ENCODE peak calls at places on chromosomes 5 and 9, in five cellular contexts. One of them, this sample, is unnamed.

GRCh38 chr5:14108170-14108996 is 34.8 kb upstream of the TRIO start:
- DNase-seq in activated CD4-positive, alpha-beta T cell treated with anti-CD3 and anti-CD28 coated beads, Interleukin-2, amount 50 U/mL, for 1 hour: no peak
- DNase-seq in Right ventricle myocardium superior: peak
- DNase-seq in posterior cingulate gyrus: no peak
- DNase-seq in effector CD8-positive, alpha-beta T cell: no peak
- DNase-seq in this sample: peak

GRCh38 chr9:3527653-3527960 is 1.8 kb upstream of the RFX3 start:
- DNase-seq in effector CD8-positive, alpha-beta T cell: no peak
- DNase-seq in activated CD4-positive, alpha-beta T cell treated with anti-CD3 and anti-CD28 coated beads, Interleukin-2, amount 50 U/mL, for 1 hour: no peak
- DNase-seq in posterior cingulate gyrus: no peak
- DNase-seq in Right ventricle myocardium superior: no peak
- DNase-seq in this sample: no peak

GRCh38 chr5:130141689-130142320 is 237.5 kb downstream of the CHSY3 start:
- DNase-seq in Right ventricle myocardium superior: no peak
- DNase-seq in activated CD4-positive, alpha-beta T cell treated with anti-CD3 and anti-CD28 coated beads, Interleukin-2, amount 50 U/mL, for 1 hour: no peak
- DNase-seq in effector CD8-positive, alpha-beta T cell: no peak
- DNase-seq in posterior cingulate gyrus: peak
- DNase-seq in this sample: no peak

GRCh38 chr5:55711531-55712022 is 547 bp downstream of the SLC38A9 start:
- DNase-seq in activated CD4-positive, alpha-beta T cell treated with anti-CD3 and anti-CD28 coated beads, Interleukin-2, amount 50 U/mL, for 1 hour: peak
- DNase-seq in posterior cingulate gyrus: no peak
- DNase-seq in effector CD8-positive, alpha-beta T cell: no peak
- DNase-seq in Right ventricle myocardium superior: no peak
- DNase-seq in this sample: no peak

GRCh38 chr5:83711982-83712601 is 8.6 kb downstream of the HAPLN1 start:
- DNase-seq in effector CD8-positive, alpha-beta T cell: no peak
- DNase-seq in posterior cingulate gyrus: no peak
- DNase-seq in activated CD4-positive, alpha-beta T cell treated with anti-CD3 and anti-CD28 coated beads, Interleukin-2, amount 50 U/mL, for 1 hour: no peak
- DNase-seq in Right ventricle myocardium superior: no peak
- DNase-seq in this sample: no peak

GRCh38 chr9:72526901-72527800 is 5.7 kb downstream of the TMC1 start:
- DNase-seq in Right ventricle myocardium superior: peak
- DNase-seq in effector CD8-positive, alpha-beta T cell: peak
- DNase-seq in activated CD4-positive, alpha-beta T cell treated with anti-CD3 and anti-CD28 coated beads, Interleukin-2, amount 50 U/mL, for 1 hour: peak
- DNase-seq in posterior cingulate gyrus: peak
- DNase-seq in this sample: peak

GRCh38 chr5:143576721-143577484 is 173.4 kb upstream of the NR3C1 start:
- DNase-seq in activated CD4-positive, alpha-beta T cell treated with anti-CD3 and anti-CD28 coated beads, Interleukin-2, amount 50 U/mL, for 1 hour: no peak
- DNase-seq in Right ventricle myocardium superior: peak
- DNase-seq in effector CD8-positive, alpha-beta T cell: no peak
- DNase-seq in posterior cingulate gyrus: no peak
- DNase-seq in this sample: no peak

GRCh38 chr5:149317281-149318048 is 27.8 kb upstream of the GRPEL2 start:
- DNase-seq in effector CD8-positive, alpha-beta T cell: peak
- DNase-seq in Right ventricle myocardium superior: no peak
- DNase-seq in posterior cingulate gyrus: no peak
- DNase-seq in activated CD4-positive, alpha-beta T cell treated with anti-CD3 and anti-CD28 coated beads, Interleukin-2, amount 50 U/mL, for 1 hour: peak
- DNase-seq in this sample: no peak

GRCh38 chr9:99171225-99172128 is 50.3 kb downstream of the ALG2 start:
- DNase-seq in posterior cingulate gyrus: no peak
- DNase-seq in activated CD4-positive, alpha-beta T cell treated with anti-CD3 and anti-CD28 coated beads, Interleukin-2, amount 50 U/mL, for 1 hour: no peak
- DNase-seq in Right ventricle myocardium superior: no peak
- DNase-seq in effector CD8-positive, alpha-beta T cell: no peak
- DNase-seq in this sample: no peak

GRCh38 chr9:116154976-116155699 is 1.5 kb downstream of the PAPPA start:
- DNase-seq in effector CD8-positive, alpha-beta T cell: no peak
- DNase-seq in posterior cingulate gyrus: no peak
- DNase-seq in activated CD4-positive, alpha-beta T cell treated with anti-CD3 and anti-CD28 coated beads, Interleukin-2, amount 50 U/mL, for 1 hour: no peak
- DNase-seq in Right ventricle myocardium superior: no peak
- DNase-seq in this sample: no peak

GRCh38 chr9:104608336-104608735 is 2.9 kb upstream of the OR13C2 start:
- DNase-seq in posterior cingulate gyrus: no peak
- DNase-seq in effector CD8-positive, alpha-beta T cell: no peak
- DNase-seq in Right ventricle myocardium superior: no peak
- DNase-seq in activated CD4-positive, alpha-beta T cell treated with anti-CD3 and anti-CD28 coated beads, Interleukin-2, amount 50 U/mL, for 1 hour: no peak
- DNase-seq in this sample: no peak

GRCh38 chr5:173885054-173885443 is 3.1 kb upstream of the CPEB4 start:
- DNase-seq in effector CD8-positive, alpha-beta T cell: no peak
- DNase-seq in Right ventricle myocardium superior: no peak
- DNase-seq in activated CD4-positive, alpha-beta T cell treated with anti-CD3 and anti-CD28 coated beads, Interleukin-2, amount 50 U/mL, for 1 hour: no peak
- DNase-seq in posterior cingulate gyrus: no peak
- DNase-seq in this sample: no peak

GRCh38 chr5:96582343-96582742 is 79.8 kb upstream of the CAST start:
- DNase-seq in effector CD8-positive, alpha-beta T cell: no peak
- DNase-seq in Right ventricle myocardium superior: no peak
- DNase-seq in activated CD4-positive, alpha-beta T cell treated with anti-CD3 and anti-CD28 coated beads, Interleukin-2, amount 50 U/mL, for 1 hour: no peak
- DNase-seq in posterior cingulate gyrus: peak
- DNase-seq in this sample: no peak

GRCh38 chr9:124503713-124504529 is 3.3 kb downstream of the NR5A1 start:
- DNase-seq in effector CD8-positive, alpha-beta T cell: no peak
- DNase-seq in posterior cingulate gyrus: peak
- DNase-seq in Right ventricle myocardium superior: no peak
- DNase-seq in activated CD4-positive, alpha-beta T cell treated with anti-CD3 and anti-CD28 coated beads, Interleukin-2, amount 50 U/mL, for 1 hour: no peak
- DNase-seq in this sample: no peak

GRCh38 chr5:180084638-180085561 is 13.3 kb upstream of the RNF130 start:
- DNase-seq in Right ventricle myocardium superior: no peak
- DNase-seq in effector CD8-positive, alpha-beta T cell: no peak
- DNase-seq in posterior cingulate gyrus: no peak
- DNase-seq in activated CD4-positive, alpha-beta T cell treated with anti-CD3 and anti-CD28 coated beads, Interleukin-2, amount 50 U/mL, for 1 hour: no peak
- DNase-seq in this sample: no peak

GRCh38 chr5:150340614-150341265 is 16.8 kb upstream of the TCOF1 start:
- DNase-seq in posterior cingulate gyrus: no peak
- DNase-seq in Right ventricle myocardium superior: no peak
- DNase-seq in activated CD4-positive, alpha-beta T cell treated with anti-CD3 and anti-CD28 coated beads, Interleukin-2, amount 50 U/mL, for 1 hour: no peak
- DNase-seq in effector CD8-positive, alpha-beta T cell: no peak
- DNase-seq in this sample: no peak

GRCh38 chr9:137247135-137247915 is 3.8 kb upstream of the STPG3 start:
- DNase-seq in posterior cingulate gyrus: peak
- DNase-seq in activated CD4-positive, alpha-beta T cell treated with anti-CD3 and anti-CD28 coated beads, Interleukin-2, amount 50 U/mL, for 1 hour: no peak
- DNase-seq in Right ventricle myocardium superior: no peak
- DNase-seq in effector CD8-positive, alpha-beta T cell: no peak
- DNase-seq in this sample: no peak

GRCh38 chr9:117290306-117290705 is 124.6 kb downstream of the ASTN2 start:
- DNase-seq in effector CD8-positive, alpha-beta T cell: no peak
- DNase-seq in Right ventricle myocardium superior: no peak
- DNase-seq in activated CD4-positive, alpha-beta T cell treated with anti-CD3 and anti-CD28 coated beads, Interleukin-2, amount 50 U/mL, for 1 hour: no peak
- DNase-seq in posterior cingulate gyrus: no peak
- DNase-seq in this sample: no peak

GRCh38 chr9:93028448-93029006 is 30.0 kb upstream of the SUSD3 start:
- DNase-seq in activated CD4-positive, alpha-beta T cell treated with anti-CD3 and anti-CD28 coated beads, Interleukin-2, amount 50 U/mL, for 1 hour: peak
- DNase-seq in posterior cingulate gyrus: no peak
- DNase-seq in effector CD8-positive, alpha-beta T cell: peak
- DNase-seq in Right ventricle myocardium superior: no peak
- DNase-seq in this sample: no peak

GRCh38 chr5:36359267-36359666 is 57.6 kb upstream of the RANBP3L start:
- DNase-seq in activated CD4-positive, alpha-beta T cell treated with anti-CD3 and anti-CD28 coated beads, Interleukin-2, amount 50 U/mL, for 1 hour: no peak
- DNase-seq in posterior cingulate gyrus: no peak
- DNase-seq in effector CD8-positive, alpha-beta T cell: no peak
- DNase-seq in Right ventricle myocardium superior: no peak
- DNase-seq in this sample: no peak

GRCh38 chr9:75183293-75183692 is 95.0 kb downstream of the OSTF1 start:
- DNase-seq in Right ventricle myocardium superior: no peak
- DNase-seq in effector CD8-positive, alpha-beta T cell: no peak
- DNase-seq in activated CD4-positive, alpha-beta T cell treated with anti-CD3 and anti-CD28 coated beads, Interleukin-2, amount 50 U/mL, for 1 hour: no peak
- DNase-seq in posterior cingulate gyrus: no peak
- DNase-seq in this sample: no peak

GRCh38 chr5:35129921-35130485 is 82.3 kb upstream of the AGXT2 start:
- DNase-seq in activated CD4-positive, alpha-beta T cell treated with anti-CD3 and anti-CD28 coated beads, Interleukin-2, amount 50 U/mL, for 1 hour: peak
- DNase-seq in Right ventricle myocardium superior: no peak
- DNase-seq in effector CD8-positive, alpha-beta T cell: no peak
- DNase-seq in posterior cingulate gyrus: no peak
- DNase-seq in this sample: no peak

GRCh38 chr5:6347165-6347564 is 31.2 kb downstream of the MED10 start:
- DNase-seq in Right ventricle myocardium superior: no peak
- DNase-seq in posterior cingulate gyrus: no peak
- DNase-seq in activated CD4-positive, alpha-beta T cell treated with anti-CD3 and anti-CD28 coated beads, Interleukin-2, amount 50 U/mL, for 1 hour: no peak
- DNase-seq in effector CD8-positive, alpha-beta T cell: no peak
- DNase-seq in this sample: no peak

GRCh38 chr9:23683021-23683431 is 143.0 kb downstream of the ELAVL2 start:
- DNase-seq in Right ventricle myocardium superior: no peak
- DNase-seq in posterior cingulate gyrus: peak
- DNase-seq in activated CD4-positive, alpha-beta T cell treated with anti-CD3 and anti-CD28 coated beads, Interleukin-2, amount 50 U/mL, for 1 hour: no peak
- DNase-seq in effector CD8-positive, alpha-beta T cell: no peak
- DNase-seq in this sample: no peak

This sample was measured in psoas muscle.